ENCODE peak calls at places on chromosomes 4 and X, in six cellular contexts. R, U, P, L, E and A are unnamed samples.
A peak's percentile ranks its signal among the peaks of the same experiment; 100 is the strongest.

GRCh38 chr4:175451238-175451965 is 360.7 kb downstream of the GPM6A start:
- DNase-seq in R (no peak), U (no peak), P (no peak), L (no peak), E (no peak), A (no peak)

GRCh38 chr4:104967034-104967401 is 179.7 kb upstream of the TET2 start:
- DNase-seq in R (peak; percentile 52), U (no peak), P (no peak), L (peak; percentile 30), E (no peak), A (no peak)

GRCh38 chrX:84469226-84469625 is 33.0 kb downstream of the HDX start:
- DNase-seq in R (no peak), U (no peak), P (no peak), L (no peak), E (peak; percentile 43), A (peak; percentile 1)

GRCh38 chrX:100864967-100865366 is 9.2 kb downstream of the NOX1 start:
- DNase-seq in R (no peak), U (peak; percentile 8), P (no peak), L (no peak), E (peak; percentile 52), A (peak; percentile 4)

GRCh38 chr4:24599275-24599674 is 14.9 kb upstream of the DHX15 start:
- DNase-seq in R (peak; percentile 57), U (no peak), P (no peak), L (no peak), E (no peak), A (no peak)

GRCh38 chr4:159229164-159229563 is 126.3 kb downstream of the RAPGEF2 start:
- DNase-seq in R (no peak), U (peak; percentile 70), P (no peak), L (no peak), E (peak; percentile 80), A (peak; percentile 43)

GRCh38 chr4:25454491-25454890 is 77.4 kb downstream of the ANAPC4 start:
- DNase-seq in R (no peak), U (no peak), P (no peak), L (no peak), E (no peak), A (no peak)

GRCh38 chr4:98744372-98745150 is 86.2 kb upstream of the TSPAN5 start:
- DNase-seq in R (no peak), U (no peak), P (no peak), L (no peak), E (no peak), A (no peak)

GRCh38 chrX:37608156-37608555 is 36.7 kb downstream of the LANCL3 start:
- DNase-seq in R (no peak), U (no peak), P (no peak), L (no peak), E (no peak), A (no peak)

GRCh38 chrX:123219916-123220315 is 35.8 kb downstream of the GRIA3 start:
- DNase-seq in R (no peak), U (no peak), P (no peak), L (no peak), E (no peak), A (no peak)

GRCh38 chr4:74931386-74931785 is 1.5 kb upstream of the PARM1 start:
- DNase-seq in R (no peak), U (no peak), P (no peak), L (no peak), E (no peak), A (no peak)

GRCh38 chrX:72274526-72274925 is 2.5 kb downstream of the RPS4X start:
- DNase-seq in R (no peak), U (no peak), P (no peak), L (no peak), E (no peak), A (no peak)

GRCh38 chr4:52959545-52959944 is 97.4 kb downstream of the RASL11B start:
- DNase-seq in R (no peak), U (peak; percentile 74), P (no peak), L (no peak), E (peak; percentile 69), A (no peak)

GRCh38 chr4:142314686-142315085 is 531.4 kb downstream of the INPP4B start:
- DNase-seq in R (no peak), U (no peak), P (peak; percentile 63), L (no peak), E (no peak), A (no peak)
- TF ChIP-seq CTCF in R (no peak), U (no peak), P (no peak), L (no peak), E (no peak), A (no peak)

DNA sequence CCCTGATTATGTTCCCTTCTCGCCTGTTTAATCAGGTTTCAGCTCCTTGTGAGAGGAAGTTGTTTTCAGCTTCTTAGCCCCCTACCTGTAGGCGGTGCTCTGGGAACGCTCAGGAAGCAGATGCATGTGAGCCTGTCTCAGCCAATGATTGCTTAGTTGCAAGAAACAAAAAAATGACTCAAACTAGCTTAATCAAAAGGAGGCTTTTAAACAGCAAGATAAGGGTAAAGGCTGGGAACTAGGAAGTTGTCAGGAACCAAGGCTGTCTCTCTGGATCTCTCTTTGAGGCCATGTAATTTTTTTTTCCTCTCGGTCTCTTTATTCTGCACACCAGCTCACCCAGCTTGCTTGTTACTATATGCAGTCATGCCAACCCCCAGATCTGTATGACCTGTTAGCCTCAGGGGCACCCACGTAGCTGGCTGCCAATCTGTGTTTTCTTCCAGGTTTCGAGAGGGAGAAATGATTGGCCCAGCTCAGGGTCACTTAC is 109.1 kb downstream of the PTTG2 start:
- DNase-seq in R (no peak), U (peak; percentile 25), P (peak; percentile 81), L (peak; percentile 64), E (peak; percentile 79), A (peak; percentile 16)
- TF ChIP-seq CTCF in R (peak; percentile 45), U (peak; percentile 57), P (peak; percentile 94), L (peak; percentile 44), E (peak; percentile 32), A (peak; percentile 18)

GRCh38 chrX:134764202-134764785 is 106.0 kb upstream of the PLAC1 start:
- DNase-seq in R (no peak), U (peak; percentile 34), P (no peak), L (peak; percentile 86), E (peak; percentile 43), A (peak; percentile 65)
- TF ChIP-seq CTCF in R (no peak), U (peak; percentile 54), P (no peak), L (no peak), E (no peak), A (peak; percentile 21)

DNA sequence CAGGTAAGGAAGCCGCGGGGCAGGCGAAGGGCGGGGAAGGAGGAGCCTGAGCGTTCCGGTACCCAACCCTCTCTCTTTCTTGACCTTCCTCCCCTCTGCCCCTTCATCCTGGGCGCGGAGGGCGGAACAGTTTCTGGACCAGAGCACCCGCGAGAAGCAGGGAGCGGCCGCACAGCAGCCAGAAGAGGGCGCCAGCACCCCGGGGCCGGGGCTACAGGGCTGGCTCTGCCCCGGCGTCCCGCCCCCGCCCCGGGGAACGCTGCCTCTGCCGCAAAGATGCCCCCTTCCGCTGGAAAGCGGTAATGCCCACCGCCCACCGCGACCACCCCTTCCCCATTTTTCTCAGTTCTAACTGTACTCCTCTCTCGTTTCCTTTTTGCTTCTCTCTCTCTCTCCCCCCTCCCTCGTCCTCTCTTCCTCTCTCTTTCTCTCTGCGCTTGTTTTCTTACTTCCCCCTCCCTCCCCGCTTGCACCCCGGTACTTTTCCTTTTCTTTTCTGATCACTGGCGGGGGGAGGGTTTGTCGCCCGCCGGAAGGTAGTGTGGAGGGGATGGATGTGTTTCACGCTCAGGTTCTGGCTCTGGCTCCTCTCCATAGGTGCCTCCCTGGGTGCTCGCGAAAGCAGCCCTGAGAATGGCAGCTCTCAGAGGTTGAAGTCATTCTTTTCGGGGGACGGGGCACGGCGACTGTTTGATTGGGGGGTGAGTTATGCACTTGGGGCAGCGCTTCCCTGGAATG is 13.1 kb upstream of the PRDM8 start:
- DNase-seq in R (peak; percentile 92), U (peak; percentile 80), P (peak; percentile 78), L (peak; percentile 74), E (peak; percentile 79), A (peak; percentile 85)
- TF ChIP-seq CTCF in R (peak; percentile 89), U (peak; percentile 99), P (peak; percentile 85), L (peak; percentile 96), E (peak; percentile 54), A (peak; percentile 94)

DNA sequence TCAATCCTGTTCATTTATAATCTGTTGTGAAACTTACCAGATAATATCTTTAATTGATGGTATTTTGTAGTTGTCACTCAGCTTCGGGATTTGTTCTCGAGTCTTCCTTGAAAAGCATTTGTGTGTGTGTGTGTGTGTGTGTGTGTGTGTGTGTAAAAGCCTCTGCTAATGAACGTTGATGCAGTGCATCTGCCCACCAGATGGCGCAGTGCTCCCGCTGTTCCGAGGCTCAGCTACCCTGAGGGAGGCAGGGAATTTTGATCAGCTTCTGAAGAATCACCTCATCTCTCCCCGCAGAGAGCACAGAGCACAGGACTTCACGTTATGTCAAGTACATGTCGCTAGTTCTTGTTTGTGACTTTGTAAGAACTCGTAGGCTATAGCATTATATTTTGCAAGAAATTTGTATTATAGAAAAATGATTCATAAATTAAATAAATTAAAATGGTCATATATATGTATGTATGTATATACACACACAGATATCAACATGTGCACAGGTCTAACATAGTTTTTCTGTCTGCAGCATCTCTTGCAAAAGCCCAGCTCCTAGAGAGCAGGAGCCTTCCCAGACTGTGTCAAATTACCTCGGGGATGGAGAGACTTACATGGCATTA is 316.7 kb upstream of the IGFBP7 start:
- DNase-seq in R (peak; percentile 50), U (peak; percentile 62), P (peak; percentile 64), L (peak; percentile 75), E (peak; percentile 71), A (peak; percentile 78)
- TF ChIP-seq CTCF in R (peak; percentile 24), U (peak; percentile 88), P (peak; percentile 88), L (peak; percentile 85), E (peak; percentile 53), A (peak; percentile 61)

DNA sequence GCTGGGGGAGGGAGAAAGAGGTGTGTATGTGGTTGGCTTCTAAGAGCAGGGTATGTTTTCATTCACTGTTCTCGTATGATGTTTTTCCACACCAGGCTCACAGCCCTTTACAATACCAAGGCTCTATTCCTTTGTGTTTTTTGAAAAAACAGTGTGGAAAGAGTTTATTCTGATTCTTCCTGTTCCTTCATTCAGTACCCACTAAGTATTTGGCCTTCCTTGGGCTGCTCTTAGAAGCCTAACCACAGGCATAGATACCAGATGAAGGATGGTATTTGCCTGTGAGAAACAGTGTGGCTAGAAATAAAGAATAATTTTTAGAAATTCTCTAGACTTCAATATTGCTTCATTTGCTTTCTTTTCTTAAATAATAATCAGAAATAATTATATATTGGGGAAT is 518.0 kb upstream of the DIPK2B start:
- DNase-seq in R (no peak), U (no peak), P (no peak), L (no peak), E (no peak), A (no peak)
- TF ChIP-seq CTCF in R (no peak), U (no peak), P (no peak), L (no peak), E (no peak), A (no peak)

GRCh38 chr4:164933244-164933643 is 44.2 kb downstream of the TRIM61 start:
- DNase-seq in R (no peak), U (no peak), P (no peak), L (no peak), E (no peak), A (no peak)
- TF ChIP-seq CTCF in R (no peak), U (no peak), P (no peak), L (no peak), E (no peak), A (no peak)

GRCh38 chrX:138775501-138775900 is 64.0 kb upstream of the FGF13 start:
- DNase-seq in R (no peak), U (peak; percentile 13), P (no peak), L (peak; percentile 7), E (peak; percentile 54), A (peak; percentile 55)

GRCh38 chrX:138777230-138777629 is 65.7 kb upstream of the FGF13 start:
- DNase-seq in R (no peak), U (no peak), P (no peak), L (no peak), E (no peak), A (no peak)
- TF ChIP-seq CTCF in R (no peak), U (peak; percentile 18), P (no peak), L (no peak), E (peak; percentile 6), A (no peak)